ENCODE peak calls at places on chromosomes 11 and 22, in nine cellular contexts. A is bronchial epithelial cell, M is RWPE1, O is fibroblast of lung, E is DND-41, S is adrenal gland, L is CD14-positive monocyte, T is colonic mucosa, F is GM10248. R is an unnamed sample.

GRCh38 chr11:75462117-75462653 is 29.2 kb upstream of the KLHL35 start:
- DNase-seq in A (no peak), M (no peak), O (no peak), E (no peak), S (no peak), L (no peak), T (no peak), F (no peak), R (no peak)

GRCh38 chr22:48851933-48852549 is 975.6 kb downstream of the BRD1 start:
- DNase-seq in A (no peak), M (no peak), O (no peak), E (no peak), S (no peak), L (no peak), T (no peak), F (no peak), R (no peak)

GRCh38 chr11:66317322-66317765 is 500 bp upstream of the CD248 start:
- DNase-seq in A (no peak), M (no peak), O (peak), E (peak), S (no peak), L (no peak), T (no peak), F (no peak), R (no peak)

GRCh38 chr11:43074810-43075209 is 237.0 kb upstream of the API5 start:
- DNase-seq in A (no peak), M (no peak), O (no peak), E (no peak), S (no peak), L (no peak), T (no peak), F (no peak), R (no peak)

GRCh38 chr11:122746050-122746478 is 90.5 kb downstream of the UBASH3B start:
- DNase-seq in A (no peak), M (no peak), O (no peak), E (no peak), S (no peak), L (peak), T (no peak), F (peak), R (no peak)

GRCh38 chr22:46871826-46872225 is 109.4 kb downstream of the TBC1D22A start:
- DNase-seq in A (no peak), M (no peak), O (no peak), E (no peak), S (no peak), L (no peak), T (no peak), F (no peak), R (no peak)

GRCh38 chr11:77479746-77480352 is 6.0 kb upstream of the PAK1 start:
- DNase-seq in A (no peak), M (no peak), O (no peak), E (no peak), S (no peak), L (no peak), T (no peak), F (no peak), R (no peak)

GRCh38 chr11:61923166-61924015 is 6.0 kb upstream of the RAB3IL1 start:
- DNase-seq in A (no peak), M (no peak), O (peak), E (no peak), S (peak), L (no peak), T (peak), F (peak), R (peak)

GRCh38 chr11:44746894-44747293 is 20.1 kb downstream of the TSPAN18 start:
- DNase-seq in A (no peak), M (no peak), O (no peak), E (no peak), S (peak), L (no peak), T (no peak), F (no peak), R (no peak)

GRCh38 chr11:134411887-134412507 is at the start of gene B3GAT1:
- DNase-seq in A (no peak), M (no peak), O (no peak), E (no peak), S (peak), L (no peak), T (no peak), F (no peak), R (no peak)

GRCh38 chr11:25163421-25163820 is 666.6 kb downstream of the LUZP2 start:
- DNase-seq in A (no peak), M (no peak), O (peak), E (no peak), S (no peak), L (no peak), T (no peak), F (no peak), R (no peak)

GRCh38 chr22:48581821-48582469 is 1245.7 kb downstream of the BRD1 start:
- DNase-seq in A (no peak), M (no peak), O (no peak), E (no peak), S (no peak), L (no peak), T (no peak), F (no peak), R (no peak)

GRCh38 chr11:31233425-31233824 is 136.1 kb downstream of the DCDC1 start:
- DNase-seq in A (peak), M (no peak), O (peak), E (no peak), S (no peak), L (no peak), T (no peak), F (no peak), R (no peak)

GRCh38 chr11:31237819-31238771 is 131.4 kb downstream of the DCDC1 start:
- DNase-seq in A (peak), M (no peak), O (peak), E (no peak), S (no peak), L (no peak), T (no peak), F (no peak), R (no peak)

GRCh38 chr11:31240340-31240904 is 129.1 kb downstream of the DCDC1 start:
- DNase-seq in A (peak), M (no peak), O (peak), E (peak), S (no peak), L (no peak), T (no peak), F (no peak), R (no peak)

DNA sequence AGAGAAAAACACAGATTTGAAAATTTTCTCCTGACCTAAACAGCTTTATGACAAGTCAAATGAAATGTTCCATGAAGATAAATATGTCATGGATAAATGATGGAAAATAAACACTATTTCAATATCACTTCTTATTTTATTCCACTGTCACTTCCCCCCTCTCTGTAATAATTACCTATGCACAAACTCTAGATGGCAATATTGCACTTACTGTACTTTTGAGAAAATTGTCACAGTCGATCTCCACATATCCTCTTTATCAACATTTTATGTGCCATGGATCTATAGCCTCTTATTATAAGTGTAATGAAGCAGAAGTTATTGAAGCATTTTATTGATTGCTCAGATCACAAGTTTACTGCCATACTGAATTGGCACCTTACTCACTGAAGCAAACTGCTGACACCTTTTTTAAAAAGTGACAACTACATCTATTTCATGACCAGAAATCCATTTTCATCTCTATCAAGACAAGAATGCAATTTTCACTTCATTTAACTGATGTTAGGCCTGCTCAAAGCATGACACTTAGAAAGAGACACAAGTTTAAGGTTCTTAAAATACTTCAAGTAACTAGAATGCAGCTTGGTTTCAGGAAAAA is 133.4 kb downstream of the DCDC1 start:
- DNase-seq in A (peak), M (peak), O (peak), E (no peak), S (no peak), L (no peak), T (no peak), F (no peak), R (no peak)
- TF ChIP-seq CTCF in A (peak), M (peak), O (no peak), E (peak), S (no peak), L (no peak), T (no peak), F (peak), R (no peak)

GRCh38 chr11:2398664-2399355 is 1.7 kb upstream of the TSSC4 start:
- DNase-seq in A (no peak), M (no peak), O (no peak), E (no peak), S (no peak), L (no peak), T (no peak), F (no peak), R (no peak)
- TF ChIP-seq CTCF in A (no peak), M (no peak), O (no peak), E (no peak), S (no peak), L (no peak), T (no peak), F (no peak), R (no peak)

DNA sequence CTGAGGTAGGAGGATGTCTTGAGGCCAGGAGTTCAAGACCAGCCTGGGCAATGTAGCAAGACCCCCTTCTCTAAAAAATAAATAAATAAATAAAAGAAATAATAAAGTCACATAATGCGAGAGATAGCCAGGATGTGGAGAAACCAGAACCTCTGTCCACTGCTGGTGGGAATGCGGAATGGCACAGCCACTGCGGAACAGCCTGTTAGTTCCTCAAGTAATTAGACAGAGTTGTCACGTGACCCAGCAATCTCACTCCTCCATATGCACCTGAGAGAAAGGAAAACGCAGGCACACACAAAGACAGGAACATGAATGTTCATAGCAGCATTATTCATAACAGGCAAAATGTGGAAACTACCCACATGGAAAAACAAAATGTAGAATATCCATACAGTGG is 27.5 kb downstream of the LIF start:
- DNase-seq in A (no peak), M (no peak), O (no peak), E (no peak), S (no peak), L (no peak), T (no peak), F (no peak), R (no peak)
- TF ChIP-seq CTCF in A (no peak), M (no peak), O (peak), E (no peak), S (no peak), L (no peak), T (no peak), F (no peak), R (peak)

GRCh38 chr22:29202231-29203192 is 3.2 kb upstream of the EMID1 start:
- DNase-seq in A (peak), M (no peak), O (peak), E (peak), S (peak), L (peak), T (peak), F (peak), R (no peak)
- TF ChIP-seq CTCF in A (peak), M (no peak), O (peak), E (peak), S (peak), L (peak), T (no peak), F (peak), R (peak)

GRCh38 chr22:31836010-31836409 is 82.2 kb downstream of the DEPDC5 start:
- DNase-seq in A (no peak), M (no peak), O (no peak), E (no peak), S (no peak), L (no peak), T (no peak), F (no peak), R (no peak)
- TF ChIP-seq CTCF in A (no peak), M (no peak), O (no peak), E (no peak), S (no peak), L (no peak), T (no peak), F (no peak), R (no peak)

GRCh38 chr11:64356498-64357411 is 2.2 kb upstream of the RPS6KA4 start:
- DNase-seq in A (peak), M (no peak), O (peak), E (peak), S (no peak), L (no peak), T (no peak), F (no peak), R (no peak)
- TF ChIP-seq CTCF in A (peak), M (peak), O (peak), E (peak), S (peak), L (peak), T (peak), F (peak), R (peak)

GRCh38 chr11:11442791-11443190 is 89.7 kb upstream of the CSNK2A3 start:
- DNase-seq in A (no peak), M (no peak), O (no peak), E (no peak), S (no peak), L (no peak), T (no peak), F (no peak), R (no peak)

GRCh38 chr11:11441091-11441490 is 88.0 kb upstream of the CSNK2A3 start:
- DNase-seq in A (no peak), M (no peak), O (no peak), E (no peak), S (no peak), L (no peak), T (no peak), F (no peak), R (no peak)

GRCh38 chr11:11441516-11441915 is 88.5 kb upstream of the CSNK2A3 start:
- DNase-seq in A (no peak), M (no peak), O (no peak), E (no peak), S (no peak), L (no peak), T (no peak), F (no peak), R (no peak)

GRCh38 chr11:11436715-11437313 is 83.8 kb upstream of the CSNK2A3 start:
- DNase-seq in A (no peak), M (no peak), O (no peak), E (no peak), S (no peak), L (no peak), T (no peak), F (no peak), R (no peak)

DNA sequence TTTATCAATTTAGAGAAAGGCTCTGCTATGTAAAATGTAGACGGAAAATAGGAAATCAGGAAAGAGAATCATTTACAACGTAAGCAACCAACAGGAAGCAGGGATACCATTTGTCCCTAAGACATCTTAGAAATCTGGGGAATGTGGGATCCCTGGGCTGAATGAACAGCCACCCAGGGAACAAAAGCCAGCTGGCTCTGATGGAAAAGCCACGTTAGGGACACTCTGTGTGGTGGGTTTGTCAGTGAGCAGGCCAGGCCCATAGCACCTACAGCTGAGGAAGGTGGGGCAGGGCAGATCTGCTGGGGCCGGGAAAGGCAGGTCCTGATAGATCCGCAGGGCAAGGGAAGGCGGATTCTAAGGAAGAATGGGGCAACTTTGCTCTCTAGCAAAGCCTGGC is 87.1 kb upstream of the CSNK2A3 start:
- DNase-seq in A (no peak), M (no peak), O (no peak), E (no peak), S (no peak), L (no peak), T (no peak), F (no peak), R (no peak)
- TF ChIP-seq CTCF in A (no peak), M (no peak), O (no peak), E (no peak), S (no peak), L (no peak), T (no peak), F (no peak), R (no peak)

DNA sequence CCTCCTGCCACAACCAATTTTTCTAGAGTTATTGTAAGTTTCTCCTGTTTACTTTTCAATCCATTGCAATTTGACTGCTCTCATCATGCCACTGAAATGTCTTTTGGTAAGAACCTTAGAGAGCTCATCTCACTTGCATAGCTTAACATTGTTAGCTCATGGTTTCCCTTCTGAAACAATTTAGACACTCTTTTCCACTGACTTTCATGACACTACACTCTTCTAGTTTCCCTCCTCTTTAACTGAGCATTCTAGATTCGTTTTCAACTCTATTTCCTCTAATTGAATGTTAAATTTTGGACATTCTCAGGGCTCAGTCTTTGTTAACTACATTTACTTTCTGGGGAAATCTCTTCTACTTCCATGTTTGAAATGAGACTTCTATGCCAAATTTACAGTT is 369.1 kb downstream of the JRKL start:
- DNase-seq in A (no peak), M (no peak), O (no peak), E (no peak), S (no peak), L (no peak), T (no peak), F (no peak), R (no peak)
- TF ChIP-seq CTCF in A (no peak), M (no peak), O (no peak), E (no peak), S (no peak), L (no peak), T (no peak), F (no peak), R (no peak)

DNA sequence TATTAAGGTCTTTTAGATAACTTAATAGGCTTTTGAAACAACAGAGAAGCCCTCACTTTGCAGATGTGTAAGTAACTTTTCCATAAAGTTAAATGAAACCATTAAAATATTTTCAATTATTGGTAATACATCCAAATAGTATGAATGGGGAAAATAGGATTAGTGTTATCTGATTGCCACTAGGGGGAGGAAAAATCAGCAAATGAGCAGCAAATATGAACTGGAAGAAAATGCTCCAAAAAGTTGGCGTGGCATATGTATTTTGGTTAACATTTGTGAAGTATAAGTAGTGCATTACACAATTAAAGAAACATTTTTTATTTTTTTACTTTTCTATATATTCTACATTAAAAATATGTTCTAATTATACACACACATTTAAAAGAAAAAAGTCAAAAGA is 259.8 kb upstream of the ANO5 start:
- DNase-seq in A (no peak), M (peak), O (no peak), E (no peak), S (no peak), L (no peak), T (no peak), F (no peak), R (no peak)
- TF ChIP-seq CTCF in A (peak), M (peak), O (no peak), E (peak), S (peak), L (peak), T (no peak), F (peak), R (peak)

DNA sequence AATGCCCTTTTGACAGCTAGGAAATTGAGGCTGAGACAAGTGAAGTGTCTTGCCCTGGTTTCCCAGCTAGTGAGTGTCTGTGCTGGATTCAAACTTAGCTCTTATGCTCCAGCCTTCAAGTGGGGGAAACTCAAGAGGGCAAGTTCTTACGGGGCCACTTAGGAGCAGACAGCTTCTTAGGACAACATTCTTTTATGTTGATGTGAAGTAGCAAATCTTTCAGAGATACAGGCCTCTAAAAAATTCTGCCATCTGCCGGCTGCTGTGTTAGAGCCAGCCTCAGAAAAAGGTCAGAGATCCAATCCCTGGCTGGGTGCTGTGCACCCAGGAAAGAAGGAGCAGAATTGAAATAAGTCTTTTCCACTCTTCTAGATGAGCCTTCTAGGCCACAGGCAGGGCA is 26.6 kb downstream of the TIMP3 start:
- DNase-seq in A (no peak), M (no peak), O (no peak), E (no peak), S (no peak), L (no peak), T (no peak), F (no peak), R (no peak)
- TF ChIP-seq CTCF in A (peak), M (no peak), O (peak), E (no peak), S (no peak), L (no peak), T (no peak), F (no peak), R (peak)

R was measured in BJ.